ENCODE peak calls at places on chromosomes 7 and 10, in seven cellular contexts. X is A172, Q is mesendoderm, W is nephron progenitor cell, G is body of pancreas, Y is astrocyte of the hippocampus, I is left ventricle myocardium inferior. U is an unnamed sample.
A peak's percentile ranks its signal among the peaks of the same experiment; 100 is the strongest.

GRCh38 chr7:762891-763290 is 35.8 kb upstream of the PRKAR1B start:
- DNase-seq in X (no peak), I (no peak), Y (no peak), Q (no peak), W (peak; percentile 43), G (no peak), U (no peak)

GRCh38 chr7:149725426-149725821 is 48.0 kb downstream of the ZNF467 start:
- DNase-seq in G (no peak), W (no peak), X (no peak), I (no peak), Y (no peak), Q (no peak), U (no peak)

GRCh38 chr7:74684473-74684872 is 27.0 kb downstream of the GTF2I start:
- DNase-seq in W (no peak), Y (no peak), I (no peak), X (no peak), Q (no peak), G (no peak), U (no peak)

GRCh38 chr7:118183254-118183585 is 744 bp upstream of the LSM8 start:
- DNase-seq in W (peak; percentile 5), Y (no peak), G (no peak), X (peak; percentile 35), Q (peak; percentile 11), I (no peak), U (no peak)

GRCh38 chr7:45180084-45180986 is 22.7 kb downstream of the RAMP3 start:
- DNase-seq in G (no peak), Q (no peak), X (no peak), I (no peak), Y (no peak), W (no peak), U (no peak)

GRCh38 chr10:44972874-44973306 is 5.7 kb downstream of the DEPP1 start:
- DNase-seq in Y (no peak), G (no peak), Q (no peak), I (no peak), W (no peak), X (no peak), U (no peak)

GRCh38 chr7:141663081-141663510 is 38.9 kb downstream of the DENND11 start:
- DNase-seq in G (peak; percentile 41), Y (peak; percentile 54), X (no peak), I (no peak), Q (no peak), W (no peak), U (peak; percentile 75)

GRCh38 chr10:128221128-128221527 is 94.9 kb upstream of the MKI67 start:
- DNase-seq in Y (no peak), Q (no peak), I (no peak), X (no peak), W (no peak), G (no peak), U (no peak)

GRCh38 chr7:128074336-128074735 is 43.1 kb upstream of the LRRC4 start:
- DNase-seq in Q (no peak), G (no peak), I (no peak), Y (no peak), W (no peak), X (no peak), U (no peak)

GRCh38 chr10:24847476-24847875 is 104.9 kb downstream of the PRTFDC1 start:
- DNase-seq in X (no peak), Y (peak; percentile 26), I (no peak), Q (no peak), G (no peak), W (no peak), U (no peak)

GRCh38 chr7:13880789-13881188 is 108.7 kb downstream of the ETV1 start:
- DNase-seq in I (no peak), W (no peak), G (no peak), Y (peak; percentile 85), Q (no peak), X (peak; percentile 91), U (no peak)

GRCh38 chr10:119031496-119032059 is 2.1 kb downstream of the NANOS1 start:
- DNase-seq in I (no peak), W (no peak), Q (no peak), X (no peak), Y (no peak), G (no peak), U (no peak)

GRCh38 chr7:36568437-36568818 is 155.9 kb downstream of the AOAH start:
- DNase-seq in W (no peak), Y (no peak), G (no peak), X (no peak), Q (no peak), I (no peak), U (no peak)

GRCh38 chr10:614772-615582 is 74.5 kb downstream of the DIP2C start:
- DNase-seq in Y (no peak), W (no peak), G (no peak), X (no peak), Q (no peak), I (no peak), U (no peak)

GRCh38 chr10:79137826-79138225 is 69.1 kb downstream of the ZMIZ1 start:
- DNase-seq in I (peak; percentile 57), Q (no peak), X (peak; percentile 84), W (peak; percentile 62), Y (peak; percentile 45), G (peak; percentile 41), U (no peak)

GRCh38 chr10:55410415-55410885 is 609.4 kb upstream of the PCDH15 start:
- DNase-seq in I (peak; percentile 36), G (peak; percentile 61), W (peak; percentile 31), Q (peak; percentile 65), X (peak; percentile 58), Y (peak; percentile 46), U (peak; percentile 29)

GRCh38 chr10:77507313-77507712 is 130.3 kb downstream of the KCNMA1 start:
- DNase-seq in X (peak; percentile 70), Q (no peak), Y (peak; percentile 41), W (no peak), G (no peak), I (no peak), U (no peak)

GRCh38 chr10:5832946-5833345 is 19.7 kb upstream of the GDI2 start:
- DNase-seq in Y (no peak), W (no peak), X (no peak), I (no peak), G (no peak), Q (no peak), U (peak; percentile 87)

GRCh38 chr10:124000792-124001201 is 92.6 kb downstream of the CHST15 start:
- DNase-seq in W (no peak), X (peak; percentile 31), Q (no peak), I (no peak), Y (no peak), G (no peak), U (no peak)

GRCh38 chr7:35272234-35272633 is 18.3 kb upstream of the TBX20 start:
- DNase-seq in W (no peak), Q (no peak), G (no peak), Y (no peak), I (no peak), X (no peak), U (no peak)